ENCODE peak calls at places on chromosome 9, in five cellular contexts. X, E, Z, O and U are unnamed samples.

GRCh38 chr9:71769175-71770165 is 1.2 kb upstream of the CEMIP2 start:
- DNase-seq in X (no peak), E (peak; percentile 80), Z (peak; percentile 61), O (no peak), U (peak; percentile 67)

GRCh38 chr9:72154468-72155281 is 5.4 kb downstream of the GDA start:
- DNase-seq in X (no peak), E (no peak), Z (no peak), O (no peak), U (no peak)

GRCh38 chr9:36637491-36638270 is 65.0 kb downstream of the MELK start:
- DNase-seq in X (peak; percentile 1), E (no peak), Z (no peak), O (no peak), U (no peak)

GRCh38 chr9:131728961-131729360 is 10.9 kb downstream of the RAPGEF1 start:
- DNase-seq in X (no peak), E (no peak), Z (no peak), O (no peak), U (no peak)

GRCh38 chr9:110217656-110218099 is 9.7 kb upstream of the C9orf152 start:
- DNase-seq in X (peak; percentile 40), E (no peak), Z (no peak), O (no peak), U (no peak)

GRCh38 chr9:80878556-80878955 is 810.8 kb downstream of the TLE1 start:
- DNase-seq in X (peak; percentile 65), E (no peak), Z (no peak), O (no peak), U (no peak)

GRCh38 chr9:30089428-30089827 is 2295.0 kb upstream of the ACO1 start:
- DNase-seq in X (no peak), E (no peak), Z (no peak), O (no peak), U (no peak)

GRCh38 chr9:4937436-4937835 is 47.6 kb upstream of the JAK2 start:
- DNase-seq in X (no peak), E (no peak), Z (no peak), O (no peak), U (no peak)

GRCh38 chr9:118891213-118891612 is 478.0 kb downstream of the BRINP1 start:
- DNase-seq in X (no peak), E (no peak), Z (no peak), O (no peak), U (no peak)

GRCh38 chr9:7058539-7058938 is 300.8 kb downstream of the KDM4C start:
- DNase-seq in X (no peak), E (no peak), Z (no peak), O (no peak), U (no peak)

GRCh38 chr9:98908897-98909634 is 34.6 kb upstream of the COL15A1 start:
- DNase-seq in X (peak; percentile 60), E (no peak), Z (no peak), O (no peak), U (peak; percentile 25)

GRCh38 chr9:27089706-27090105 is 19.3 kb upstream of the TEK start:
- DNase-seq in X (no peak), E (no peak), Z (no peak), O (no peak), U (no peak)

GRCh38 chr9:12272471-12273072 is 420.6 kb upstream of the TYRP1 start:
- DNase-seq in X (no peak), E (no peak), Z (no peak), O (no peak), U (no peak)

GRCh38 chr9:25917593-25918426 is 239.6 kb upstream of the TUSC1 start:
- DNase-seq in X (no peak), E (no peak), Z (no peak), O (no peak), U (no peak)

GRCh38 chr9:37862530-37862929 is 41.4 kb downstream of the SLC25A51 start:
- DNase-seq in X (no peak), E (no peak), Z (no peak), O (no peak), U (no peak)

GRCh38 chr9:134192951-134193731 is 28.8 kb upstream of the RNU6ATAC start:
- DNase-seq in X (no peak), E (no peak), Z (peak; percentile 7), O (no peak), U (no peak)

GRCh38 chr9:72937545-72937944 is 15.3 kb downstream of the ALDH1A1 start:
- DNase-seq in X (no peak), E (no peak), Z (no peak), O (no peak), U (no peak)

GRCh38 chr9:75039804-75040203 is 11.7 kb upstream of the CARNMT1 start:
- DNase-seq in X (no peak), E (no peak), Z (no peak), O (no peak), U (no peak)